ENCODE peak calls at places on chromosomes 2 and 18, in eight cellular contexts. E, A, V, P, N, B, Y and I are unnamed samples.

GRCh38 chr2:128304715-128305554 is 13.7 kb downstream of the HS6ST1 start:
- ATAC-seq in Y (peak), N (peak), A (peak), P (no peak), V (peak), E (peak), B (peak), I (peak)

GRCh38 chr2:109679627-109680026 is 65.5 kb downstream of the SOWAHC start:
- ATAC-seq in V (no peak), Y (no peak), E (no peak), A (no peak), P (no peak), B (no peak), N (no peak), I (no peak)

GRCh38 chr2:63880603-63881002 is 38.9 kb downstream of the UGP2 start:
- ATAC-seq in N (no peak), E (no peak), Y (no peak), B (no peak), A (no peak), P (no peak), V (no peak), I (no peak)

GRCh38 chr2:3659447-3660432 is 1.7 kb downstream of the ALLC start:
- ATAC-seq in E (peak), B (no peak), Y (peak), A (no peak), N (peak), P (no peak), V (no peak), I (peak)

GRCh38 chr2:132670961-132671781 is 1.2 kb upstream of the LYPD1 start:
- ATAC-seq in B (peak), V (peak), P (peak), E (no peak), A (peak), Y (peak), N (peak), I (peak)

GRCh38 chr2:68250652-68251186 is 1.6 kb downstream of the PPP3R1 start:
- ATAC-seq in B (no peak), E (peak), V (peak), A (no peak), N (no peak), Y (no peak), P (no peak), I (no peak)

GRCh38 chr18:35513181-35513932 is 15.6 kb upstream of the INO80C start:
- ATAC-seq in N (peak), B (peak), P (peak), Y (peak), E (peak), A (peak), V (peak), I (peak)

GRCh38 chr2:25043241-25043867 is 1.5 kb downstream of the EFR3B start:
- ATAC-seq in N (no peak), Y (no peak), B (no peak), E (no peak), V (peak), P (no peak), A (peak), I (no peak)

GRCh38 chr2:189020179-189020578 is 46.0 kb downstream of the COL3A1 start:
- ATAC-seq in Y (no peak), N (no peak), B (no peak), A (no peak), P (no peak), V (peak), E (no peak), I (no peak)

GRCh38 chr2:84729224-84729623 is 151.7 kb downstream of the TRABD2A start:
- ATAC-seq in Y (no peak), A (no peak), V (no peak), P (no peak), E (no peak), N (no peak), B (no peak), I (no peak)

GRCh38 chr2:38685116-38685735 is 19.3 kb downstream of the GALM start:
- ATAC-seq in A (peak), B (no peak), P (peak), Y (no peak), V (peak), N (peak), E (peak), I (no peak)

GRCh38 chr2:182228073-182228473 is 198.8 kb downstream of the PDE1A start:
- ATAC-seq in B (no peak), Y (peak), V (no peak), E (no peak), N (no peak), A (no peak), P (no peak), I (no peak)

GRCh38 chr2:207879536-207879935 is 109.8 kb upstream of the FZD5 start:
- ATAC-seq in E (no peak), V (peak), B (no peak), N (no peak), A (no peak), P (no peak), Y (no peak), I (no peak)

GRCh38 chr2:100999995-101000394 is 2.1 kb upstream of the RPL31 start:
- ATAC-seq in A (no peak), E (no peak), V (no peak), B (no peak), N (no peak), Y (no peak), P (no peak), I (no peak)

GRCh38 chr2:222884114-222884764 is 23.4 kb downstream of the ACSL3 start:
- ATAC-seq in P (no peak), Y (peak), E (no peak), N (no peak), B (no peak), A (no peak), V (peak), I (no peak)

DNA sequence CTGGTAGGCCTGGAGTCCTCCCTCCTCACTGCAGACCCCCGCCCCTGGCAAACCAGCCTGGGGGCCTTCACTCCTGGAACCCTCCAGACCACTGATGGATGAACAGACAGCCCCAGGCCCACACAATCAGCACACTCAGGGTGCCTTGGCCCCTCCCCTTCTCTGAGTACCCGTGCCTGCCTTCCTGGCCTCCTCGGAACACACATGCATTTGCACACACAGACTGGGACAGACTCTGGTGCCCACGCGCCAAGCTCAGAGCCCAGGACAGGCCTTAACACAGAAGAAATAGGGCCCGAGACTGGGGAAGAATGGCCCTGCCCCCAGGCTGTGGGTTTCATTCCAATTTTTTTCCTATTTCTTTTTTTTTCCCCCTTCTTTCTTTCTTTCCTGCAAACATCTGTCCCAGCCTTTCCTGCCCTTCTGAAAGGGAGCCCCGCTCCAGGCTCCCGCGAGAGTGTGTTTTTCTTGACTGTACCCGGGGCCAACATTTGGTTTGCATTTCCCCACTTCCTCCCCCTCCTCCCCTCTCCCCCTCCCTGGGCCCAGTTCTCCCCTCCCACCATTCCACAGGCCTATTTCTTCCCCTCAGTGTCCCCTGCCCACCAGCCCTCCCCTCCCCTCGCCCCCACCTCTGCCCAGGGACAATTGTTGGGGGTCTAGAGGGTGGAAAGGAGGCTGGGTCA is 613 bp upstream of the TNS1 start:
- ATAC-seq in Y (peak), V (no peak), B (peak), N (peak), A (no peak), E (no peak), P (peak), I (peak)
- H3K27ac ChIP-seq in Y (peak), V (peak), B (peak), N (peak), A (no peak), E (no peak), P (peak), I (peak)

DNA sequence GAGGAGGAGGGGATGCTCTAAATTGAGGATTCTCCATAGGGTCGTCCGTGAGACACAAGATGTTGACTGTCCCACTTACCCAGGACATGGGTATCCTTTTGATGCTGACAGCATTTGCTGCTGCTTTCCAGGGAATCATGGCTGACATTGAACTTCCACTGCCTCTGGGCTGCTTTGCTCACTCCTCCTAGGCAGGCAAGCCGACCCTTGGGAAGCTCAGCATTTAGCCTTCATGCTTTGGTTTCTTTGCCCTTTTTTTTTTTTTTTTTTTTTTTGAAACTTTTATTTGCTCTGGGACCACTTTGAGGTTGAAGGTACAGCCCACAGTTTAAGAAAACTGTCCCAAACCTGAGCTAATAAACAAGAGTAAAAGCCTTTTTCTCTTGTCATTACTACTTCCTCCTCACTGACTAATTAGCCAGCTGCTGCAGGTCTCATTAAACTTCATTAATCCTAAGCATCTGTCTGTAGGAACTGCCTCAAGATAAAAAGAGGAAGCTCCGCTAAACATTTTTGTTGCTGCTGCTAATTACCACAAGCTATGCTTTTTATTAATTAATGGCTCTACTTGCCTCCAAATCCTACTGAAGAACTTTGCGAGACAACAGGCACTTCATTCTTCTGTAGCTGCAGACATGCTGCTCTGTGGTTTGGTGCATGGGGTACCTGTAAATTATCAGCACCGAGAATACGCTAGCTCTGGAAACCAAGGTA is 125.4 kb downstream of the SPTBN1 start:
- ATAC-seq in Y (no peak), P (no peak), A (no peak), E (no peak), B (no peak), N (no peak), V (no peak), I (no peak)
- H3K27ac ChIP-seq in Y (no peak), P (no peak), A (no peak), E (no peak), B (peak), N (peak), V (peak), I (no peak)

GRCh38 chr2:48249631-48250473 is 280.1 kb upstream of the STON1 start:
- ATAC-seq in P (no peak), N (no peak), B (peak), Y (peak), A (no peak), E (peak), V (no peak), I (peak)
- H3K27ac ChIP-seq in P (peak), N (no peak), B (peak), Y (peak), A (no peak), E (no peak), V (peak), I (peak)

GRCh38 chr2:47301731-47302130 is 101.2 kb upstream of the MSH2 start:
- ATAC-seq in B (no peak), V (no peak), P (no peak), E (no peak), A (no peak), Y (no peak), N (no peak), I (no peak)

GRCh38 chr2:47299555-47299954 is 103.4 kb upstream of the MSH2 start:
- ATAC-seq in V (peak), E (peak), N (no peak), A (peak), Y (no peak), P (no peak), B (no peak), I (no peak)

GRCh38 chr2:47300081-47300480 is 102.9 kb upstream of the MSH2 start:
- ATAC-seq in P (no peak), B (no peak), V (no peak), Y (no peak), E (no peak), A (no peak), N (no peak), I (no peak)

GRCh38 chr2:47301277-47301618 is 101.7 kb upstream of the MSH2 start:
- ATAC-seq in A (no peak), V (no peak), N (no peak), Y (no peak), P (no peak), E (no peak), B (no peak), I (no peak)

GRCh38 chr2:47300609-47301276 is 102.2 kb upstream of the MSH2 start:
- ATAC-seq in E (peak), V (no peak), Y (peak), N (no peak), P (no peak), A (no peak), B (peak), I (no peak)
- H3K27ac ChIP-seq in E (no peak), V (peak), Y (no peak), N (no peak), P (no peak), A (no peak), B (no peak), I (no peak)

GRCh38 chr2:122734756-122735155 is 979.3 kb downstream of the TSN start:
- ATAC-seq in Y (no peak), E (no peak), N (no peak), P (no peak), V (no peak), B (no peak), A (peak), I (no peak)
- H3K27ac ChIP-seq in Y (no peak), E (no peak), N (no peak), P (no peak), V (no peak), B (no peak), A (no peak), I (no peak)

GRCh38 chr2:96949701-96950350 is 36.6 kb downstream of the FAM178B start:
- ATAC-seq in Y (no peak), V (no peak), P (no peak), N (no peak), E (no peak), B (no peak), A (no peak), I (no peak)
- H3K27ac ChIP-seq in Y (no peak), V (no peak), P (no peak), N (no peak), E (no peak), B (no peak), A (no peak), I (peak)